ENCODE peak calls at places on chromosomes 5 and 9, in ten cellular contexts. F is iPS DF 6.9; P is tibial nerve; K is aorta; Y is endodermal cell; A is SJCRH30; G is Panc1; T is sigmoid colon; Z is stomach; O is CD8-positive, alpha-beta T cell. I is an unnamed sample.
A peak's percentile ranks its signal among the peaks of the same experiment; 100 is the strongest.

GRCh38 chr9:126745574-126746411 is 59.0 kb upstream of the ZBTB43 start:
- DNase-seq in F (no peak), K (no peak), T (no peak), O (no peak), Y (no peak), A (no peak), Z (no peak), G (no peak), P (no peak), I (no peak)

GRCh38 chr5:173562451-173562850 is 54.0 kb downstream of the BOD1 start:
- DNase-seq in P (no peak), K (no peak), G (no peak), O (no peak), F (no peak), T (no peak), Z (no peak), Y (no peak), A (no peak), I (no peak)

GRCh38 chr5:179762079-179762780 is 29.6 kb downstream of the MAML1 start:
- DNase-seq in A (peak; percentile 38), K (peak; percentile 61), F (no peak), Y (peak; percentile 61), T (no peak), G (no peak), Z (no peak), P (no peak), O (no peak), I (no peak)

GRCh38 chr9:91803970-91804752 is 145.9 kb downstream of the ROR2 start:
- DNase-seq in Z (peak; percentile 22), P (no peak), K (peak; percentile 59), A (no peak), G (no peak), F (no peak), T (peak; percentile 66), Y (peak; percentile 48), O (no peak), I (no peak)

GRCh38 chr9:6681147-6681956 is 35.8 kb upstream of the GLDC start:
- DNase-seq in G (no peak), T (peak; percentile 99), P (peak; percentile 92), F (peak; percentile 94), Y (peak; percentile 98), A (peak; percentile 95), O (peak; percentile 90), Z (peak; percentile 97), K (peak; percentile 99), I (peak; percentile 96)

GRCh38 chr9:124008855-124009834 is 2.4 kb upstream of the LHX2 start:
- DNase-seq in Y (peak; percentile 88), Z (no peak), G (no peak), P (no peak), T (no peak), A (no peak), O (no peak), F (no peak), K (peak; percentile 73), I (no peak)

GRCh38 chr9:98686961-98687855 is 21.5 kb downstream of the GABBR2 start:
- DNase-seq in Z (no peak), F (no peak), O (no peak), P (no peak), K (no peak), T (no peak), Y (peak; percentile 57), G (no peak), A (no peak), I (no peak)

GRCh38 chr9:89532478-89532877 is 34.6 kb upstream of the SEMA4D start:
- DNase-seq in F (no peak), O (no peak), P (no peak), T (no peak), K (no peak), Z (peak; percentile 28), Y (no peak), G (no peak), A (no peak), I (no peak)

GRCh38 chr5:128629162-128629561 is 91.1 kb upstream of the FBN2 start:
- DNase-seq in Y (no peak), P (no peak), O (no peak), A (no peak), G (no peak), K (no peak), F (no peak), T (no peak), Z (no peak), I (no peak)

GRCh38 chr9:92638621-92639101 is 31.3 kb downstream of the IPPK start:
- DNase-seq in Z (peak; percentile 15), G (no peak), F (no peak), T (peak; percentile 60), P (no peak), A (no peak), O (peak; percentile 41), K (peak; percentile 56), Y (no peak), I (no peak)

GRCh38 chr5:131193106-131193505 is 22.4 kb downstream of the LYRM7 start:
- DNase-seq in P (no peak), Y (no peak), T (no peak), G (no peak), Z (no peak), A (no peak), F (no peak), O (no peak), K (no peak), I (no peak)

GRCh38 chr9:76818271-76818670 is 54.0 kb downstream of the PCA3 start:
- DNase-seq in Y (peak; percentile 71), T (peak; percentile 95), O (no peak), F (no peak), P (peak; percentile 24), A (peak; percentile 61), G (peak; percentile 82), Z (peak; percentile 69), K (peak; percentile 93), I (peak; percentile 87)

GRCh38 chr5:53069626-53070025 is 39.9 kb downstream of the MOCS2 start:
- DNase-seq in O (no peak), G (peak; percentile 97), Z (no peak), Y (no peak), F (no peak), T (no peak), P (no peak), K (no peak), A (no peak), I (no peak)

GRCh38 chr9:5843450-5844249 is 10.7 kb upstream of the ERMP1 start:
- DNase-seq in K (no peak), G (no peak), T (no peak), F (no peak), Z (no peak), O (no peak), Y (no peak), P (no peak), A (peak; percentile 87), I (no peak)

GRCh38 chr5:80229902-80230255 is 26.0 kb downstream of the SERINC5 start:
- DNase-seq in K (no peak), Z (no peak), O (no peak), F (no peak), G (no peak), T (no peak), Y (peak; percentile 70), P (no peak), A (no peak), I (no peak)

GRCh38 chr5:89279458-89280036 is 396.6 kb upstream of the MEF2C start:
- DNase-seq in G (no peak), T (no peak), F (no peak), Z (no peak), P (no peak), K (no peak), O (no peak), Y (no peak), A (no peak), I (no peak)

GRCh38 chr9:36102742-36103495 is 33.6 kb upstream of the GLIPR2 start:
- DNase-seq in A (peak; percentile 89), K (peak; percentile 94), F (peak; percentile 73), Y (peak; percentile 93), G (peak; percentile 69), T (peak; percentile 92), P (peak; percentile 75), Z (peak; percentile 88), O (peak; percentile 91), I (peak; percentile 88)

GRCh38 chr5:170393235-170393634 is 4.1 kb upstream of the KCNMB1 start:
- DNase-seq in P (no peak), G (no peak), F (no peak), T (no peak), O (no peak), K (no peak), Y (no peak), Z (no peak), A (no peak), I (no peak)

GRCh38 chr5:145347026-145347616 is 488.0 kb downstream of the PRELID2 start:
- DNase-seq in P (no peak), Z (no peak), F (no peak), G (no peak), K (no peak), Y (peak; percentile 53), T (no peak), A (peak; percentile 16), O (no peak), I (no peak)

GRCh38 chr5:157971466-157972324 is 112.8 kb upstream of the CLINT1 start:
- DNase-seq in P (no peak), G (no peak), Z (no peak), F (no peak), Y (peak; percentile 83), A (no peak), O (no peak), K (no peak), T (peak; percentile 73), I (no peak)
- H3K27ac ChIP-seq in P (no peak overlapping the region), G (no peak overlapping the region), Z (no peak overlapping the region), F (no peak overlapping the region), Y (peak overlapping the region; percentile 55), A (no peak overlapping the region), O (no peak overlapping the region), K (peak overlapping the region; percentile 32), T (peak overlapping the region; percentile 75), I (no peak overlapping the region)

GRCh38 chr5:102845041-102845440 is 89.9 kb downstream of the PAM start:
- DNase-seq in K (no peak), G (no peak), T (no peak), O (no peak), Y (no peak), Z (no peak), F (no peak), A (peak; percentile 44), P (no peak), I (no peak)
- H3K4me1 ChIP-seq in K (no peaks in the 10 kb centered on the region), G (no peaks in the 10 kb centered on the region), T (no peaks in the 10 kb centered on the region), O (no peaks in the 10 kb centered on the region), Y (no peaks in the 10 kb centered on the region), Z (no peaks in the 10 kb centered on the region), F (no peaks in the 10 kb centered on the region), A (no peaks in the 10 kb centered on the region), P (no peaks in the 10 kb centered on the region), I (no peaks in the 10 kb centered on the region)

GRCh38 chr9:69696802-69697201 is 24.6 kb upstream of the APBA1 start:
- DNase-seq in K (no peak), Y (no peak), P (no peak), O (no peak), A (peak; percentile 7), G (no peak), Z (no peak), F (no peak), T (no peak), I (no peak)
- H3K9me3 ChIP-seq in K (peaks cover 4% of the 10 kb centered on the region), Y (peaks cover 31% of the 10 kb centered on the region), P (peaks cover 49% of the 10 kb centered on the region), O (peaks cover 9% of the 10 kb centered on the region), A (peaks cover 6% of the 10 kb centered on the region), G (peaks cover 11% of the 10 kb centered on the region), Z (peaks cover 6% of the 10 kb centered on the region), F (peaks cover 2% of the 10 kb centered on the region), T (peaks cover 8% of the 10 kb centered on the region), I (peaks cover 28% of the 10 kb centered on the region)

DNA sequence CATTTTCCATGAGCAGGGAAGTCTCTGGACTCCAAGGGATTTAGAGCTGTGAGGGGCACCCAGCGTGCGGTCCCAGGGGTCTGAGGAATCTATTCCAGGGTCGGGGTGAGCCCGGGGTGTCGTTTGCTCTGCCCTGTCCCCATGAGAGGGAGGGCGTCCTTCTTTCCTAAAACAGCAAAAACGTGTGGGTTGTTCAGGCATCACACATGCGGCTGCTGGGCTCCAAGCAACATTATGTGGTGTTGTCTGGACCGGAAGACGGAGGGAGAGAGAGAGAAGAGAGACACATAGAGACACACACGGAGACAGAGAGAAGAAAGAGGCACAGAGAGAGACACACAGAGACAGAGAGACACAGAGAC is 42.7 kb upstream of the COL5A1 start:
- DNase-seq in P (peak; percentile 11), K (peak; percentile 70), A (no peak), O (no peak), Y (no peak), F (no peak), Z (no peak), T (no peak), G (no peak), I (no peak)
- H3K27ac ChIP-seq in P (no peak overlapping the region), K (no peak overlapping the region), A (no peak overlapping the region), O (no peak overlapping the region), Y (peak overlapping the region; percentile 25), F (no peak overlapping the region), Z (no peak overlapping the region), T (no peak overlapping the region), G (no peak overlapping the region), I (peak overlapping the region; percentile 51)